ENCODE peak calls at places on chromosomes 7 and 10, in four cellular contexts. One of them, this sample, is unnamed.
A peak's percentile ranks its signal among the peaks of the same experiment; 100 is the strongest.

GRCh38 chr10:19828278-19829049 is 12.2 kb downstream of the PLXDC2 start:
- DNase-seq in left ventricle myocardium inferior: no peak
- DNase-seq in activated naive CD4-positive, alpha-beta T cell: no peak
- DNase-seq in retina: no peak
- DNase-seq in this sample: no peak

GRCh38 chr7:1140481-1141104 is 19.4 kb downstream of the ZFAND2A start:
- DNase-seq in left ventricle myocardium inferior: no peak
- DNase-seq in activated naive CD4-positive, alpha-beta T cell: no peak
- DNase-seq in retina: no peak
- DNase-seq in this sample: no peak

GRCh38 chr7:127794135-127794534 is 142.1 kb downstream of the SND1 start:
- DNase-seq in left ventricle myocardium inferior: no peak
- DNase-seq in activated naive CD4-positive, alpha-beta T cell: no peak
- DNase-seq in retina: no peak
- DNase-seq in this sample: no peak

GRCh38 chr10:33556581-33556980 is 222.1 kb upstream of the NRP1 start:
- DNase-seq in left ventricle myocardium inferior: no peak
- DNase-seq in activated naive CD4-positive, alpha-beta T cell: no peak
- DNase-seq in retina: peak; percentile 51
- DNase-seq in this sample: no peak

GRCh38 chr7:24701232-24701898 is 55.9 kb downstream of the GSDME start:
- DNase-seq in left ventricle myocardium inferior: no peak
- DNase-seq in activated naive CD4-positive, alpha-beta T cell: no peak
- DNase-seq in retina: no peak
- DNase-seq in this sample: no peak

GRCh38 chr7:24133691-24134090 is 150.3 kb upstream of the NPY start:
- DNase-seq in left ventricle myocardium inferior: no peak
- DNase-seq in activated naive CD4-positive, alpha-beta T cell: no peak
- DNase-seq in retina: no peak
- DNase-seq in this sample: no peak

GRCh38 chr7:159195926-159196325 is 51.3 kb upstream of the VIPR2 start:
- DNase-seq in left ventricle myocardium inferior: no peak
- DNase-seq in activated naive CD4-positive, alpha-beta T cell: no peak
- DNase-seq in retina: no peak
- DNase-seq in this sample: no peak

GRCh38 chr10:132669208-132669861 is 116.6 kb downstream of the NKX6-2 start:
- DNase-seq in left ventricle myocardium inferior: no peak
- DNase-seq in activated naive CD4-positive, alpha-beta T cell: no peak
- DNase-seq in retina: peak; percentile 52
- DNase-seq in this sample: no peak

GRCh38 chr10:27252267-27253000 is 11.8 kb upstream of the ACBD5 start:
- DNase-seq in left ventricle myocardium inferior: peak; percentile 70
- DNase-seq in activated naive CD4-positive, alpha-beta T cell: peak; percentile 81
- DNase-seq in retina: peak; percentile 65
- DNase-seq in this sample: peak; percentile 62

GRCh38 chr10:43140414-43140813 is 2.2 kb downstream of the CSGALNACT2 start:
- DNase-seq in left ventricle myocardium inferior: no peak
- DNase-seq in activated naive CD4-positive, alpha-beta T cell: no peak
- DNase-seq in retina: no peak
- DNase-seq in this sample: no peak

GRCh38 chr10:23342213-23342884 is 2.2 kb downstream of the C10orf67 start:
- DNase-seq in left ventricle myocardium inferior: no peak
- DNase-seq in activated naive CD4-positive, alpha-beta T cell: no peak
- DNase-seq in retina: no peak
- DNase-seq in this sample: no peak

GRCh38 chr10:80539421-80539999 is 1.8 kb downstream of the SH2D4B start:
- DNase-seq in left ventricle myocardium inferior: no peak
- DNase-seq in activated naive CD4-positive, alpha-beta T cell: no peak
- DNase-seq in retina: no peak
- DNase-seq in this sample: no peak

GRCh38 chr7:47087866-47088265 is 494.0 kb downstream of the TNS3 start:
- DNase-seq in left ventricle myocardium inferior: no peak
- DNase-seq in activated naive CD4-positive, alpha-beta T cell: no peak
- DNase-seq in retina: no peak
- DNase-seq in this sample: no peak

GRCh38 chr10:52442576-52442975 is 128.5 kb downstream of the DKK1 start:
- DNase-seq in left ventricle myocardium inferior: no peak
- DNase-seq in activated naive CD4-positive, alpha-beta T cell: no peak
- DNase-seq in retina: no peak
- DNase-seq in this sample: no peak

GRCh38 chr10:122113161-122113944 is 124.4 kb downstream of the TACC2 start:
- DNase-seq in left ventricle myocardium inferior: peak; percentile 73
- DNase-seq in activated naive CD4-positive, alpha-beta T cell: no peak
- DNase-seq in retina: peak; percentile 84
- DNase-seq in this sample: no peak

GRCh38 chr10:78069151-78069550 is 35.5 kb downstream of the RPS24 start:
- DNase-seq in left ventricle myocardium inferior: no peak
- DNase-seq in activated naive CD4-positive, alpha-beta T cell: no peak
- DNase-seq in retina: no peak
- DNase-seq in this sample: no peak

GRCh38 chr7:109549461-109549860 is 979.8 kb downstream of the DNAJB9 start:
- DNase-seq in left ventricle myocardium inferior: no peak
- DNase-seq in activated naive CD4-positive, alpha-beta T cell: no peak
- DNase-seq in retina: no peak
- DNase-seq in this sample: no peak

GRCh38 chr7:451255-452229 is 68.1 kb downstream of the PDGFA start:
- DNase-seq in left ventricle myocardium inferior: no peak
- DNase-seq in activated naive CD4-positive, alpha-beta T cell: no peak
- DNase-seq in retina: no peak
- DNase-seq in this sample: no peak

GRCh38 chr7:82481499-82482097 is 38.0 kb upstream of the CACNA2D1 start:
- DNase-seq in left ventricle myocardium inferior: no peak
- DNase-seq in activated naive CD4-positive, alpha-beta T cell: no peak
- DNase-seq in retina: no peak
- DNase-seq in this sample: no peak

This sample was measured in activated T-helper 1 cell treated with anti-CD3 and anti-CD28 coated beads, Interleukin-2, amount 50 U/mL, for 16 hours.